ENCODE peak calls at places on chromosomes 6 and 20, in six cellular contexts. U is psoas muscle, B is cardiac muscle cell, E is mesothelial cell of epicardium, M is fibroblast of lung, X is NB4. Q is an unnamed sample.

GRCh38 chr20:52937701-52938100 is 34.5 kb upstream of the TSHZ2 start:
- DNase-seq in E (no peak), X (peak), B (no peak), M (no peak), U (no peak), Q (no peak)

GRCh38 chr20:6490849-6491248 is 276.6 kb upstream of the BMP2 start:
- DNase-seq in B (peak), M (no peak), E (no peak), U (no peak), X (peak), Q (no peak)

GRCh38 chr6:104281370-104281769 is 578.3 kb downstream of the HACE1 start:
- DNase-seq in X (peak), M (no peak), U (no peak), E (no peak), B (no peak), Q (no peak)

GRCh38 chr6:127576874-127577273 is at the start of gene C6orf58:
- DNase-seq in E (no peak), M (no peak), X (peak), U (no peak), B (no peak), Q (no peak)

GRCh38 chr6:13378669-13379590 is 50.6 kb upstream of the TBC1D7 start:
- DNase-seq in U (no peak), B (no peak), M (no peak), X (no peak), E (no peak), Q (no peak)

GRCh38 chr6:130679684-130680083 is 147.5 kb upstream of the SMLR1 start:
- DNase-seq in M (peak), U (no peak), E (no peak), B (no peak), X (no peak), Q (no peak)

GRCh38 chr6:106477790-106478189 is 117.3 kb downstream of the CRYBG1 start:
- DNase-seq in M (no peak), U (no peak), B (no peak), X (peak), E (no peak), Q (no peak)

GRCh38 chr6:33957391-33958207 is 153.8 kb upstream of the MLN start:
- DNase-seq in E (no peak), X (no peak), U (no peak), M (no peak), B (no peak), Q (no peak)

GRCh38 chr6:84867521-84867920 is 103.1 kb upstream of the TBX18 start:
- DNase-seq in B (no peak), X (no peak), U (no peak), E (no peak), M (peak), Q (no peak)

GRCh38 chr6:159807150-159807859 is 7.2 kb downstream of the PNLDC1 start:
- DNase-seq in U (no peak), X (no peak), M (no peak), E (no peak), B (no peak), Q (no peak)

GRCh38 chr6:26232950-26233607 is 131.9 kb upstream of the BTN3A2 start:
- DNase-seq in E (no peak), M (peak), B (no peak), U (no peak), X (peak), Q (no peak)

GRCh38 chr20:38628580-38629470 is 27.2 kb downstream of the ARHGAP40 start:
- DNase-seq in M (no peak), X (no peak), B (no peak), E (no peak), U (no peak), Q (no peak)

GRCh38 chr6:168384045-168385038 is 56.6 kb upstream of the SMOC2 start:
- DNase-seq in B (no peak), M (no peak), X (no peak), E (no peak), U (no peak), Q (no peak)

GRCh38 chr6:169589699-169590257 is 112.1 kb downstream of the WDR27 start:
- DNase-seq in E (no peak), B (no peak), M (no peak), X (no peak), U (no peak), Q (peak)

GRCh38 chr6:133268621-133269020 is 27.5 kb downstream of the EYA4 start:
- DNase-seq in E (no peak), X (no peak), U (no peak), B (no peak), M (no peak), Q (no peak)

GRCh38 chr20:62879275-62880146 is 17.9 kb upstream of the TCFL5 start:
- DNase-seq in E (no peak), U (peak), M (no peak), B (no peak), X (no peak), Q (no peak)

GRCh38 chr20:44516491-44516890 is 5.4 kb downstream of the SERINC3 start:
- DNase-seq in X (no peak), U (peak), B (no peak), M (no peak), E (no peak), Q (no peak)

GRCh38 chr6:169990095-169991030 is 238.9 kb downstream of the ERMARD start:
- DNase-seq in X (peak), B (no peak), E (no peak), U (no peak), M (no peak), Q (peak)

GRCh38 chr20:62056377-62056776 is 9.3 kb downstream of the TAF4 start:
- DNase-seq in B (no peak), U (no peak), E (no peak), M (no peak), X (no peak), Q (no peak)

GRCh38 chr6:152004036-152004566 is 196.6 kb downstream of the ESR1 start:
- DNase-seq in E (no peak), U (no peak), M (no peak), B (no peak), X (no peak), Q (no peak)

GRCh38 chr6:110646419-110646698 is 168.9 kb downstream of the CDK19 start:
- DNase-seq in X (no peak), B (no peak), U (no peak), E (no peak), M (no peak), Q (no peak)

GRCh38 chr6:120274547-120274946 is 925.0 kb upstream of the MAN1A1 start:
- DNase-seq in E (no peak), X (no peak), B (no peak), U (no peak), M (no peak), Q (no peak)

GRCh38 chr6:6405031-6405430 is 84.6 kb upstream of the F13A1 start:
- DNase-seq in U (no peak), M (no peak), X (peak), B (no peak), E (no peak), Q (no peak)

GRCh38 chr6:6409397-6410030 is 89.1 kb upstream of the F13A1 start:
- DNase-seq in B (no peak), M (no peak), U (no peak), E (no peak), X (no peak), Q (no peak)

GRCh38 chr6:6407061-6407723 is 86.7 kb upstream of the F13A1 start:
- DNase-seq in U (no peak), B (no peak), X (peak), M (no peak), E (no peak), Q (peak)

GRCh38 chr6:6401401-6401800 is 80.9 kb upstream of the F13A1 start:
- DNase-seq in B (no peak), X (no peak), E (no peak), M (no peak), U (no peak), Q (no peak)

DNA sequence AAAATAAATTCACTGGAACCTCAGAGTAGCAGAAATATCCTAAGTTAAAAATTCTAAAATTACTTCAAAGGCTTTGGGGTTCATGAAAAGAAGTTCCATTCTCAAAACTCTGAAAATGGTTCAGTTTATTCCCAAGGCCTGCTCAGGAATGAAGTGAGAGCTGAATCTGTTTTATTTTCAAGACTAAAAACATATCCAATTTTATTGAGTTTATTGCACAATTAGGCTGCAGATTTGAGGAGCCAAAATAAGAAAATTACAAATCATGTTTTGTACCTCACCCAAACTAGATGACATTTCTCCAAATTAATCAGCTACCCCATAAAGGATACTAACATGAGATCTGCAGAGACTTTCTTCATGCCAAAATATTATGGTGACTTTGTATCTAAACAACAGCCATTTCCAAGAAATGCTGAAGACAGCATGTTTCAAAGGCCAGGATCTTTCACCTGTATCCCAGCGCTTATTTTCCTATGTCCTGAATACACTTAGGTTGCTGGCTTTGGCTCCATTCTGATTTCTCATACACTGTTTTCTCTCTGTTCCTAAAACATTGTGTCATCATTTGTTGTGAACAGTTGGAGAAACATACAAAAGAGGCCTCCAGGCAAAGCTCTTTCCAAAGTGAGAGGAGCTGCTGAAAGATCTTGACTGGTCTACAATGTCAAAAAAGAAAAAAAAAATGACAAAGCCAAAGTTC is 85.7 kb upstream of the F13A1 start:
- DNase-seq in M (no peak), U (no peak), B (no peak), E (no peak), X (no peak), Q (no peak)
- TF ChIP-seq CTCF in M (no peak), U (no peak), B (no peak), E (no peak), X (no peak), Q (no peak)

GRCh38 chr20:56202493-56203077 is 45.9 kb upstream of the MC3R start:
- DNase-seq in U (no peak), B (no peak), M (peak), X (peak), E (no peak), Q (no peak)
- TF ChIP-seq CTCF in U (peak), B (peak), M (peak), X (peak), E (no peak), Q (peak)

DNA sequence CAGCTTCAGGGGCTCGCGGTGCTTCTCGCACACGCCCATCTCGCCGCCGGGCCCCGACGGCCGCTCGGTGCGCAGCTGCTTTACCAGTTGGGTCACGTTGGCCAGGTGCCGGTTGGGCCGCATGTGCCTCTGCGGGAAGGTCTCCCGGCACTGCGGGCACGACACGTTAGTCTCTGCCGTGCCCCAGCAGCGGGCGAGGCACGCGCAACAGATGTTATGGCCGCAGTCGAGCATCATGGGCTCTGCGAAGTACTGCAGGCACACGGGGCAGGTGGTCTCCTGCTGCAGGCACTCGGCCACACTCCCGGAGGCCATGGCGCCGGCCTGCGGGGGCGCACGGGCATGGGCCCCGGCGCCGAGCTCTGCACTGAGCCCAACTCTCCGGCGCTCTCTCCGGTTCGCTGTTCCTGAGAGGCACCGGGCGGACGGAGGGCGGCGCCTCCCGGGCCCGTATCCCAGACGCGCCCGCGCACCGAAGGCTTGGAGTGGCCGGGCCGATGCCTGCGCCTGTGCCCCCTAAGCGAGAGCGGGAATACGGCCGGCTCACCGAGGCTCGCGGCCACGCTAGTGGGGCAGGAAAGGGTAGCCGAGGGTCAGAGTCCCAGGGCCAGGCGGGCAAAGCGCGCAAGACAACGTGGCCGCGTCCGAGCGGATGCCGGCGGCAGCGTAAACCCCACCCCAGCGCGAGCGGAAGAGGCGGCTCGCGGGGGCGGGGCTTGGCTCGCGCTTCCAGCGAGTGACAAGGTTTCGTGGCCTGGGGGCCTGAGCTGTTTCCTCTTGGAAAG is at the start of gene TRIM27:
- DNase-seq in E (peak), X (peak), M (peak), B (peak), U (peak), Q (peak)
- TF ChIP-seq CTCF in E (no peak), X (no peak), M (no peak), B (no peak), U (peak), Q (no peak)

GRCh38 chr6:89278956-89279355 is 36.1 kb downstream of the GABRR2 start:
- DNase-seq in B (no peak), M (no peak), U (no peak), X (no peak), E (no peak), Q (no peak)

GRCh38 chr6:89284963-89285735 is 29.9 kb downstream of the GABRR2 start:
- DNase-seq in X (no peak), M (no peak), U (no peak), E (no peak), B (no peak), Q (no peak)

GRCh38 chr6:89284081-89284480 is 31.0 kb downstream of the GABRR2 start:
- DNase-seq in B (no peak), M (no peak), E (no peak), U (no peak), X (no peak), Q (no peak)

GRCh38 chr6:89282749-89283148 is 32.4 kb downstream of the GABRR2 start:
- DNase-seq in X (no peak), M (no peak), B (no peak), U (no peak), E (no peak), Q (no peak)

DNA sequence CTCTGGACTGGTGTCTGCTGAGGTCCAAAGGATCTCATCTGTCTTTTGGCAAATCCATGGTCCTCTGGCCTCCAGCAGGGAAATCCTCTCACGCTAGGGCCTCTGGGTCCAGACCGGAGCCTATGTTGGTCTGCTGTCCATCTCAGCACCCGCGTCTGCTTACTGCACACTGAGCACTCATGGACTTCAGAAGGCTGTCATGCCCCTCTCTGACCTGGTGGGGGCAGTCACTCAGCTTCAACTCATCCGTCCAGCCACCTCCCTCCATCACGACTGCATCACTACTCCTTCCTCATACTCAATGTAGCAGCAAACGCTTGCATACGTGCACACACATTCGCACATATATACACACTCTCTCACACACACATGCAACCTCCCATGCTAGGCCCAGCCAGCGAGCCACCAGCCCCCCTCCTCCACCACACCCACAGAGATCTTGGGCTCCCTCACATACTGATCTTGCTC is 33.3 kb downstream of the GABRR2 start:
- DNase-seq in U (no peak), X (peak), M (peak), B (peak), E (no peak), Q (peak)
- TF ChIP-seq CTCF in U (peak), X (peak), M (peak), B (peak), E (no peak), Q (peak)